ENCODE peak calls at places on chromosomes 13 and 19, in nine cellular contexts. D, O, X, K, Q, F, V, J and W are unnamed samples.

GRCh38 chr13:21683034-21683733 is 12.3 kb downstream of the FGF9 start:
- DNase-seq in D (peak; percentile 14), O (peak; percentile 92), X (no peak), K (no peak), Q (no peak), F (peak; percentile 27), V (peak; percentile 88), J (no peak), W (no peak)

GRCh38 chr19:32453736-32454135 is 48.2 kb downstream of the DPY19L3 start:
- DNase-seq in D (no peak), O (no peak), X (no peak), K (no peak), Q (no peak), F (peak; percentile 26), V (peak; percentile 54), J (no peak), W (no peak)

GRCh38 chr13:29994911-29995601 is 144.6 kb upstream of the UBL3 start:
- DNase-seq in D (no peak), O (no peak), X (no peak), K (no peak), Q (no peak), F (peak; percentile 55), V (no peak), J (no peak), W (no peak)

GRCh38 chr19:15101479-15102082 is 5.6 kb upstream of the SYDE1 start:
- DNase-seq in D (peak; percentile 54), O (no peak), X (no peak), K (no peak), Q (no peak), F (peak; percentile 60), V (peak; percentile 56), J (no peak), W (no peak)

GRCh38 chr19:28744014-28744413 is 468.9 kb downstream of the UQCRFS1 start:
- DNase-seq in D (no peak), O (no peak), X (no peak), K (no peak), Q (no peak), F (no peak), V (no peak), J (no peak), W (no peak)

GRCh38 chr19:14318873-14319272 is 62.4 kb upstream of the ADGRE5 start:
- DNase-seq in D (no peak), O (no peak), X (no peak), K (no peak), Q (peak; percentile 78), F (no peak), V (no peak), J (no peak), W (no peak)

GRCh38 chr19:57245066-57245465 is 4.6 kb downstream of the ZNF805 start:
- DNase-seq in D (no peak), O (no peak), X (no peak), K (no peak), Q (no peak), F (no peak), V (no peak), J (no peak), W (no peak)

GRCh38 chr13:86355301-86355700 is 556.1 kb upstream of the SLITRK6 start:
- DNase-seq in D (no peak), O (no peak), X (no peak), K (no peak), Q (no peak), F (no peak), V (no peak), J (no peak), W (no peak)

GRCh38 chr13:33355470-33355869 is 69.9 kb upstream of the STARD13 start:
- DNase-seq in D (peak; percentile 67), O (no peak), X (no peak), K (no peak), Q (no peak), F (peak; percentile 70), V (peak; percentile 55), J (no peak), W (no peak)

GRCh38 chr13:62092949-62093348 is 677.3 kb upstream of the PCDH20 start:
- DNase-seq in D (no peak), O (no peak), X (no peak), K (no peak), Q (no peak), F (no peak), V (no peak), J (no peak), W (no peak)

DNA sequence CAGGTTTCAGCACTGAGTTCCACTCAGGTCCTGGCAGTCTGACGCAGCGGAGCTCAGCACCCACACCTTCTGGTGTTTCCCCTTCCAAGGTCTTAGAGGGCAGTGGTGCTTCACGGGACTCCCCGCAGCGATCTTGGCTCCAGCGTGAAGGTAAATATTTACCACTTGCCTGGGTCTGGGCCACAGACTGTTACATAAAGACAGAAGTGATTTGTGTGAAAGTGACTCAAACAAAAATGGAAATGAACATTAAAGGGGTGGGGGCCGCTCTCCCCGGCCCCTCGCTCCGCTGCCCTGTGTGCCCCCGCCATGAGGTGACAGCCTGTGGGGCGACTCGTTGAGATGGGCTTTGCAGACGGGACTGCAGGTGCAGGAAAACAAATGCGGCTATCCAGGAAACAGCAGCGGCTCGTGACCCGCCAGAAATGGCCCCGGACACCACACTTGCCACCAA is 55.0 kb downstream of the GGACT start:
- DNase-seq in D (no peak), O (no peak), X (no peak), K (no peak), Q (no peak), F (no peak), V (no peak), J (no peak), W (no peak)
- TF ChIP-seq CTCF in D (no peak), O (no peak), X (no peak), K (no peak), Q (no peak), F (no peak), V (no peak), J (no peak), W (no peak)

GRCh38 chr19:34482380-34483250 is 1.1 kb downstream of the WTIP start:
- DNase-seq in D (peak; percentile 32), O (no peak), X (peak; percentile 87), K (peak; percentile 68), Q (no peak), F (peak; percentile 71), V (peak; percentile 37), J (no peak), W (no peak)

GRCh38 chr19:34480971-34481821 is at the start of gene WTIP:
- DNase-seq in D (peak; percentile 87), O (no peak), X (peak; percentile 92), K (peak; percentile 89), Q (no peak), F (peak; percentile 96), V (peak; percentile 88), J (peak; percentile 89), W (no peak)

GRCh38 chr19:34485831-34486230 is 4.3 kb downstream of the WTIP start:
- DNase-seq in D (no peak), O (no peak), X (peak; percentile 50), K (peak; percentile 53), Q (no peak), F (no peak), V (no peak), J (no peak), W (no peak)

GRCh38 chr19:34481861-34482379 is 362 bp downstream of the WTIP start:
- DNase-seq in D (peak; percentile 56), O (no peak), X (peak; percentile 70), K (peak; percentile 75), Q (no peak), F (peak; percentile 82), V (no peak), J (peak; percentile 71), W (no peak)

DNA sequence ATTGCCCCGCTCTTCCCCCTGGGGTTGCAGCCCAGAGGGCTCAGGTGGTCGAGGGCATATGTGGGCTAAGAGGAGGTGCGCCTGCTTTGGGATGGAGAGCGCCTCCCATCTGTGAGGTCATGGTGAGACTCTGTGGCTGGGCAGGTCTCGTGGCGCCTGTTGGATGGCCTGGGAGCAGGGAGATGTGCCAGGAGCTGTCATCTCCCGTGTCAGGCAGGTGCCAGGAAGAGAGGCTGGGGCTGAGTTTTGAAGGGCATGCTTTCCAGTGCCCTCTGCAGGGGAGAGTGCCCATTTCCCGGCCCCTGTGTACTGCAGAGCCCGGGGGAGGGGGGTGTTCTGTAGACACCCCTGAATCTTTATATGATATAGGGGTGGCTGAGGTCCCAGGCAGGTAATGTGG is 2.8 kb downstream of the WTIP start:
- DNase-seq in D (no peak), O (no peak), X (peak; percentile 80), K (peak; percentile 84), Q (no peak), F (no peak), V (no peak), J (peak; percentile 56), W (no peak)
- TF ChIP-seq CTCF in D (no peak), O (no peak), X (no peak), K (no peak), Q (no peak), F (no peak), V (no peak), J (no peak), W (no peak)

GRCh38 chr19:4676955-4677731 is 7.0 kb upstream of the MYDGF start:
- DNase-seq in D (peak; percentile 28), O (no peak), X (no peak), K (no peak), Q (no peak), F (peak; percentile 72), V (peak; percentile 35), J (no peak), W (no peak)
- TF ChIP-seq CTCF in D (peak; percentile 55), O (peak; percentile 64), X (no peak), K (no peak), Q (peak; percentile 17), F (peak; percentile 54), V (peak; percentile 39), J (peak; percentile 54), W (no peak)

DNA sequence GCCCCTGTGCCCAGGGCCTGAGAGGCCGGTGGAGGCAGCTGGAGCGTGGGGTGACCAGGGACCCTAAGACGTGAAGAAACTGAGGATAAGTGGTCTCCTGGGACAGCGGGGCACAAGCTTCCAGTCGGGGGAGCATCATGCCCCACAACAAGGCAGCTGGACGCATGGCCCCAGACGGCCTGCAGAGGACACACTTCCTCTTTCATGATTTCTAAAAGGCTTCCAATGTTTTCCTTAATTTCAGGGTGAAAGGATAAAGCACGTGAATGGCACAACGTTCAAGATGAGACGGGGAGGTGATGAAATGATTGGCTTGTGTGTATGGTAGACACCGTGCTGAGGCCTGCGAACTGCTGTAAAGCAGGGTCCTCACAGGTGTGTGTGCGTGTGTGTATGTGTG is 20.2 kb upstream of the MYDGF start:
- DNase-seq in D (no peak), O (no peak), X (no peak), K (no peak), Q (no peak), F (no peak), V (no peak), J (no peak), W (no peak)
- TF ChIP-seq CTCF in D (no peak), O (no peak), X (no peak), K (no peak), Q (no peak), F (peak; percentile 4), V (no peak), J (peak; percentile 16), W (no peak)

GRCh38 chr13:54185785-54186184 is 1157.2 kb downstream of the OLFM4 start:
- DNase-seq in D (no peak), O (no peak), X (no peak), K (no peak), Q (no peak), F (no peak), V (no peak), J (no peak), W (no peak)
- TF ChIP-seq CTCF in D (no peak), O (peak; percentile 41), X (no peak), K (no peak), Q (no peak), F (no peak), V (no peak), J (no peak), W (no peak)

GRCh38 chr13:93687261-93687660 is 460.7 kb downstream of the GPC6 start:
- DNase-seq in D (peak; percentile 27), O (no peak), X (no peak), K (no peak), Q (no peak), F (peak; percentile 28), V (peak; percentile 75), J (no peak), W (no peak)
- TF ChIP-seq CTCF in D (no peak), O (no peak), X (no peak), K (no peak), Q (no peak), F (no peak), V (no peak), J (no peak), W (no peak)